ENCODE peak calls at places on chromosomes 7 and 10, in five cellular contexts. Q is CD8-positive, alpha-beta T cell; Y is colonic mucosa; J is left ventricle myocardium inferior; K is trophoblast cell. O is an unnamed sample. For H3K27me3, the result is how much of the 10 kb centered on the place peaks cover.

GRCh38 chr7:146096994-146097393 is 19.6 kb upstream of the CNTNAP2 start:
- DNase-seq in Q (no peak), Y (no peak), J (no peak), K (no peak), O (no peak)

GRCh38 chr10:103895458-103896186 is 22.4 kb downstream of the STN1 start:
- DNase-seq in Q (no peak), Y (no peak), J (no peak), K (no peak), O (peak)

GRCh38 chr10:94279835-94280709 is 82.7 kb downstream of the NOC3L start:
- DNase-seq in Q (peak), Y (peak), J (peak), K (peak), O (peak)

GRCh38 chr7:27967639-27968038 is 213.0 kb downstream of the JAZF1 start:
- DNase-seq in Q (no peak), Y (no peak), J (no peak), K (no peak), O (no peak)

GRCh38 chr7:47471831-47472230 is 110.1 kb downstream of the TNS3 start:
- DNase-seq in Q (no peak), Y (no peak), J (no peak), K (no peak), O (peak)

GRCh38 chr10:22500567-22501369 is 155.5 kb downstream of the SPAG6 start:
- DNase-seq in Q (no peak), Y (no peak), J (no peak), K (no peak), O (no peak)

GRCh38 chr10:70753026-70753663 is 32.0 kb downstream of the TBATA start:
- DNase-seq in Q (no peak), Y (no peak), J (no peak), K (no peak), O (no peak)

GRCh38 chr10:71769279-71769823 is 4.0 kb downstream of the VSIR start:
- DNase-seq in Q (no peak), Y (no peak), J (no peak), K (peak), O (no peak)

GRCh38 chr7:42332605-42333222 is 95.7 kb upstream of the GLI3 start:
- DNase-seq in Q (no peak), Y (no peak), J (no peak), K (no peak), O (no peak)

GRCh38 chr7:131657881-131658280 is 101.5 kb upstream of the PODXL start:
- DNase-seq in Q (no peak), Y (no peak), J (no peak), K (no peak), O (no peak)

GRCh38 chr7:28180364-28181147 is at the start of gene JAZF1:
- DNase-seq in Q (peak), Y (peak), J (peak), K (peak), O (peak)

GRCh38 chr7:123537026-123537642 is 2.7 kb upstream of the IQUB start:
- DNase-seq in Q (no peak), Y (no peak), J (no peak), K (peak), O (no peak)

GRCh38 chr10:88270871-88271713 is 312.0 kb downstream of the RNLS start:
- DNase-seq in Q (peak), Y (no peak), J (no peak), K (peak), O (peak)

GRCh38 chr10:14386202-14386593 is 55.5 kb upstream of the FRMD4A start:
- DNase-seq in Q (no peak), Y (no peak), J (no peak), K (peak), O (no peak)

GRCh38 chr7:23544913-23545354 is 13.2 kb upstream of the TRA2A start:
- DNase-seq in Q (no peak), Y (no peak), J (no peak), K (peak), O (no peak)

GRCh38 chr7:1601956-1602355 is 32.1 kb upstream of the PSMG3 start:
- DNase-seq in Q (no peak), Y (no peak), J (no peak), K (no peak), O (no peak)

GRCh38 chr10:19819419-19820033 is 3.3 kb downstream of the PLXDC2 start:
- DNase-seq in Q (no peak), Y (peak), J (no peak), K (peak), O (no peak)

GRCh38 chr10:77789016-77789415 is 137.5 kb downstream of the DLG5 start:
- DNase-seq in Q (no peak), Y (no peak), J (no peak), K (no peak), O (no peak)

GRCh38 chr7:129797224-129797789 is 155.5 kb downstream of the UBE2H start:
- DNase-seq in Q (no peak), Y (no peak), J (no peak), K (no peak), O (no peak)

GRCh38 chr7:129798616-129799349 is 154.0 kb downstream of the UBE2H start:
- DNase-seq in Q (no peak), Y (no peak), J (no peak), K (no peak), O (no peak)

GRCh38 chr7:129801882-129802281 is 150.9 kb downstream of the UBE2H start:
- DNase-seq in Q (no peak), Y (no peak), J (no peak), K (no peak), O (no peak)

GRCh38 chr7:129800901-129801300 is 151.9 kb downstream of the UBE2H start:
- DNase-seq in Q (no peak), Y (no peak), J (no peak), K (no peak), O (no peak)

GRCh38 chr7:129799350-129799955 is 153.3 kb downstream of the UBE2H start:
- DNase-seq in Q (no peak), Y (no peak), J (no peak), K (no peak), O (no peak)
- H3K27ac ChIP-seq in Q (no peak), Y (no peak), J (no peak), K (no peak), O (no peak)

GRCh38 chr10:101136007-101136707 is 5.1 kb downstream of the TLX1 start:
- DNase-seq in Q (no peak), Y (no peak), J (no peak), K (no peak), O (no peak)
- H3K27me3 ChIP-seq in Q (half or more), Y (half or more), J (half or more), K (half or more), O (under half)

DNA sequence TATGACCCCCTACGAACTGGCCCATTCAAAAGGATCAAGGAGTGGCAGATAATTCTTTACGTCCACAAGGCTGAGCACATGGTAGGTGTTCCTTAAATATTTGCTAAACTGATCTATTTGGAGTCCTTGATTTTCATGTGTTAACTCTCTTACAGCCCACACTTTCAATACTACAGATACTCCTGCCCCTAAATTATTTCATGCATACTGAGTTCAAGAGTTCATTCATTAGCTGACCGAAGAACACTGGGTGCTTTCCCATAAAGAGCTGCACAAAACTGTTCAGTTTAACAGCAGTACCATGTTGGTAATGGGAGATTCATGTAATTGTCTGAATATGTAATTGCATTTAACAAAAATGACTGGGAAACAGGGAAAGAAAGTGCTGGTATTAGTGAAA is 170.5 kb upstream of the ADO start:
- DNase-seq in Q (no peak), Y (no peak), J (no peak), K (no peak), O (no peak)
- H3K27ac ChIP-seq in Q (no peak), Y (no peak), J (no peak), K (no peak), O (no peak)

GRCh38 chr10:131858118-131858515 is 42.7 kb upstream of the PPP2R2D start:
- DNase-seq in Q (no peak), Y (no peak), J (no peak), K (no peak), O (no peak)
- H3K27me3 ChIP-seq in Q (under half), Y (under half), J (half or more), K (under half), O (under half)

O was measured in right cardiac atrium.